ENCODE peak calls at places on chromosomes 3 and 15, in five cellular contexts. R, E, Z, H and U are unnamed samples.

GRCh38 chr3:111485086-111485485 is 56.9 kb upstream of the CD96 start:
- DNase-seq in E (no peak), Z (no peak), R (no peak), H (no peak), U (no peak)

GRCh38 chr3:117751691-117752090 is 1042.1 kb downstream of the TUSC7 start:
- DNase-seq in E (no peak), Z (no peak), R (no peak), H (no peak), U (no peak)

GRCh38 chr3:149895807-149896206 is 74.9 kb downstream of the PFN2 start:
- DNase-seq in H (no peak), R (no peak), Z (no peak), E (no peak), U (no peak)

GRCh38 chr3:100316656-100317069 is 17.9 kb upstream of the NIT2 start:
- DNase-seq in H (peak; percentile 39), Z (no peak), E (no peak), R (peak; percentile 21), U (no peak)

GRCh38 chr15:43828061-43828657 is 1.4 kb downstream of the WDR76 start:
- DNase-seq in E (no peak), R (no peak), Z (no peak), H (no peak), U (no peak)

GRCh38 chr3:172098698-172099494 is 59.5 kb downstream of the FNDC3B start:
- DNase-seq in H (peak; percentile 89), R (no peak), E (no peak), Z (no peak), U (no peak)

GRCh38 chr3:55180936-55181535 is 253.2 kb upstream of the LRTM1 start:
- DNase-seq in Z (no peak), E (no peak), H (peak; percentile 11), R (peak; percentile 24), U (peak; percentile 21)

GRCh38 chr15:59532770-59533379 is 78.7 kb upstream of the GCNT3 start:
- DNase-seq in Z (no peak), H (peak; percentile 41), E (no peak), R (peak; percentile 48), U (no peak)

GRCh38 chr3:151009981-151010380 is 37.5 kb upstream of the CLRN1 start:
- DNase-seq in R (no peak), H (no peak), Z (no peak), E (no peak), U (no peak)

GRCh38 chr3:174342941-174343431 is 516.1 kb upstream of the NAALADL2 start:
- DNase-seq in H (no peak), R (no peak), Z (no peak), E (no peak), U (no peak)

GRCh38 chr15:53759333-53759975 is at the start of gene WDR72:
- DNase-seq in E (no peak), H (no peak), Z (no peak), R (peak; percentile 44), U (peak; percentile 5)

GRCh38 chr3:180531303-180532278 is 70.4 kb upstream of the TTC14 start:
- DNase-seq in H (no peak), R (no peak), E (no peak), Z (no peak), U (no peak)

GRCh38 chr15:98776607-98777281 is 128.4 kb downstream of the IGF1R start:
- DNase-seq in E (no peak), H (peak; percentile 78), R (peak; percentile 31), Z (peak; percentile 67), U (peak; percentile 30)

GRCh38 chr3:119206611-119207511 is 33.5 kb downstream of the UPK1B start:
- DNase-seq in Z (no peak), E (no peak), H (no peak), R (no peak), U (no peak)

GRCh38 chr3:126541628-126542339 is 16.9 kb downstream of the C3orf22 start:
- DNase-seq in R (no peak), Z (no peak), E (no peak), H (no peak), U (no peak)

GRCh38 chr3:196472286-196472685 is 31.3 kb downstream of the RNF168 start:
- DNase-seq in R (no peak), E (no peak), H (no peak), Z (no peak), U (no peak)

GRCh38 chr15:80179025-80179759 is 26.4 kb downstream of the FAH start:
- DNase-seq in E (no peak), Z (no peak), H (no peak), R (no peak), U (no peak)

GRCh38 chr15:88664151-88664778 is 25.4 kb downstream of the ISG20 start:
- DNase-seq in E (no peak), Z (no peak), R (no peak), H (no peak), U (no peak)

GRCh38 chr3:100869787-100870186 is 123.4 kb downstream of the ABI3BP start:
- DNase-seq in Z (no peak), E (no peak), H (no peak), R (no peak), U (no peak)

GRCh38 chr3:138861755-138862333 is 27.1 kb upstream of the PIK3CB start:
- DNase-seq in R (no peak), H (no peak), E (no peak), Z (no peak), U (no peak)

GRCh38 chr3:48899298-48899697 is 616 bp upstream of the SLC25A20 start:
- DNase-seq in R (no peak), E (no peak), H (no peak), Z (no peak), U (no peak)

GRCh38 chr3:184259878-184260570 is 1.3 kb downstream of the CAMK2N2 start:
- DNase-seq in Z (no peak), R (peak; percentile 79), E (peak; percentile 58), H (no peak), U (peak; percentile 65)

GRCh38 chr3:105542604-105543003 is 175.9 kb downstream of the ALCAM start:
- DNase-seq in E (no peak), Z (no peak), R (no peak), H (no peak), U (no peak)

GRCh38 chr3:30659270-30660127 is 53.1 kb downstream of the TGFBR2 start:
- DNase-seq in R (no peak), E (no peak), H (peak; percentile 78), Z (no peak), U (no peak)

GRCh38 chr3:182165234-182165633 is 453.5 kb downstream of the SOX2 start:
- DNase-seq in E (no peak), Z (no peak), H (no peak), R (no peak), U (no peak)
- TF ChIP-seq TAF1 in E (no peak), Z (no peak), H (no peak), R (no peak), U (no peak)

GRCh38 chr15:69524296-69524695 is 71.7 kb downstream of the RPLP1 start:
- DNase-seq in Z (no peak), E (no peak), R (no peak), H (no peak), U (no peak)

GRCh38 chr15:69522361-69522760 is 69.7 kb downstream of the RPLP1 start:
- DNase-seq in H (no peak), E (no peak), R (no peak), Z (no peak), U (no peak)

GRCh38 chr15:69524850-69525249 is 72.2 kb downstream of the RPLP1 start:
- DNase-seq in H (no peak), E (no peak), Z (no peak), R (no peak), U (no peak)

GRCh38 chr15:69525543-69525942 is 72.9 kb downstream of the RPLP1 start:
- DNase-seq in Z (no peak), R (peak; percentile 70), H (no peak), E (no peak), U (no peak)

DNA sequence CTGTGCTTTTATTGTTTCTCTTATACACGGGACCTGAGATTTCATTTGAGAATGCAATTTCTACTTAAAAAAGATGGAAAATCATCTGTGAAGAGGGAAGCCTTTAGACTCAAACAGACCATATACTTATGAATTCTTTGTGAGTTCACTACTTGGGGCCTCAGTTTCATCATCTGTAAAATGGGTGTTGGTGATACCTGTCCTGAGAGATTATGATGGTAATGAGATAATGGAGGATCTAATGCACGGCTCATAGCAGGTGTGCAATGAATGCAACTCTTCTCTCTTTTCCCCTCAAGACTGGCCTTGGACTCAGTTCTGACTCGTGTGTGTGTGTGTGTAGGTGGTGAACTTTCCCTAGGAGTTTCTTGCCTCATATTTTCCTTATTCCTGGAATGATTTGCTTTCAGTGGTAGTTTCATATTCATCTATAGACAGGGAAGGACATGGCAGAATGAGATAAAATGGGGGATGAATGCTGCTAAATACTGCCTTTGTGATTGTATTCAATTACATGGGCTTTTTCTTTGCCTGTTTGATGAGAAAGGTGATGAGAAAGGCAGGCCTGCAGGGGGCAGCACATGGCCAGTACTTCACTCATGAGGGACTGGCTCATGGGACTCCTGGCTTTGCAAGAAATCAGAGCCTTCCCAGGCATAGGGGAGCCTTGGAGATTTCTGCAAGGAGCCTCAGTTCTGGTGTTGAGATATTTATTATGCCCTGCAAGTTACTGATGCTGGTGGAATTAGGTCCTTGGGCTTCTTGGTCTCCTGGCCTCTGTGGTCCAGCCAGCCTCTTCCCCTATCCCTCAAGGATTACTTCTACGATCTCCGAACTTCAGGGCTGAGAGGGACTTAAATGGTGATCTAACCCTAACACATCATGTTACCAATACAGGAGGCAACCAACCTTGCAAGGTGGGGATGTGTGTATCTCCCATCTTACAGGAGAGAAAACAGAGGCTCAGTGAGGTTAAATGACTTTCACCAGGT is 70.7 kb downstream of the RPLP1 start:
- DNase-seq in H (peak; percentile 38), Z (no peak), R (peak; percentile 66), E (peak; percentile 38), U (peak; percentile 56)
- TF ChIP-seq POLR2AphosphoS5 in H (no peak), Z (no peak), R (no peak), E (no peak), U (no peak)

GRCh38 chr15:78266806-78267205 is 2.4 kb downstream of the DNAJA4 start:
- DNase-seq in R (no peak), E (no peak), H (no peak), Z (no peak), U (no peak)

GRCh38 chr15:78266229-78266628 is 1.9 kb downstream of the DNAJA4 start:
- DNase-seq in H (no peak), R (no peak), E (no peak), Z (no peak), U (no peak)

GRCh38 chr15:78264304-78265136 is at the start of gene DNAJA4:
- DNase-seq in H (no peak), E (peak; percentile 35), Z (no peak), R (no peak), U (peak; percentile 46)

GRCh38 chr15:78265137-78265460 is 737 bp downstream of the DNAJA4 start:
- DNase-seq in E (no peak), R (no peak), Z (no peak), H (no peak), U (no peak)

GRCh38 chr15:78265752-78266224 is 1.4 kb downstream of the DNAJA4 start:
- DNase-seq in E (no peak), R (no peak), H (no peak), Z (no peak), U (no peak)
- TF ChIP-seq TAF1 in E (no peak), R (no peak), H (no peak), Z (no peak), U (no peak)

GRCh38 chr15:52680756-52681155 is 1.6 kb upstream of the ATOSA start:
- DNase-seq in E (no peak), R (no peak), H (no peak), Z (no peak), U (no peak)

GRCh38 chr15:52678036-52678467 is 1.1 kb downstream of the ATOSA start:
- DNase-seq in H (peak; percentile 35), Z (no peak), E (no peak), R (peak; percentile 21), U (no peak)

GRCh38 chr15:52678468-52679231 is 538 bp downstream of the ATOSA start:
- DNase-seq in H (peak; percentile 57), Z (no peak), R (peak; percentile 33), E (no peak), U (no peak)

GRCh38 chr15:52680041-52680391 is 828 bp upstream of the ATOSA start:
- DNase-seq in Z (no peak), E (no peak), H (no peak), R (no peak), U (no peak)

GRCh38 chr15:52679232-52680040 is at the start of gene ATOSA:
- DNase-seq in R (peak; percentile 89), E (peak; percentile 62), H (peak; percentile 82), Z (peak; percentile 48), U (peak; percentile 69)
- TF ChIP-seq POLR2AphosphoS5 in R (no peak), E (no peak), H (peak; percentile 53), Z (no peak), U (no peak)